ENCODE peak calls at places on chromosomes 4 and X, in nine cellular contexts. One of them, this sample, is unnamed.

GRCh38 chrX:133218329-133218728 is at the start of gene TFDP3:
- DNase-seq in right atrium auricular region: no peak
- DNase-seq in psoas muscle: no peak
- DNase-seq in astrocyte: no peak
- DNase-seq in left ventricle myocardium inferior: no peak
- DNase-seq in SK-N-SH: no peak
- DNase-seq in HL-60: no peak
- DNase-seq in ovary: no peak
- DNase-seq in pancreas: no peak
- DNase-seq in this sample: no peak

GRCh38 chr4:153222790-153223417 is 18.7 kb downstream of the TRIM2 start:
- DNase-seq in ovary: peak
- DNase-seq in right atrium auricular region: no peak
- DNase-seq in HL-60: peak
- DNase-seq in pancreas: peak
- DNase-seq in SK-N-SH: peak
- DNase-seq in psoas muscle: peak
- DNase-seq in left ventricle myocardium inferior: peak
- DNase-seq in astrocyte: no peak
- DNase-seq in this sample: peak

GRCh38 chr4:145816091-145816490 is 122.5 kb downstream of the ZNF827 start:
- DNase-seq in HL-60: no peak
- DNase-seq in astrocyte: no peak
- DNase-seq in ovary: no peak
- DNase-seq in psoas muscle: no peak
- DNase-seq in SK-N-SH: no peak
- DNase-seq in right atrium auricular region: no peak
- DNase-seq in left ventricle myocardium inferior: no peak
- DNase-seq in pancreas: no peak
- DNase-seq in this sample: no peak

GRCh38 chr4:143188325-143189088 is 3.8 kb downstream of the USP38 start:
- DNase-seq in psoas muscle: no peak
- DNase-seq in astrocyte: no peak
- DNase-seq in pancreas: no peak
- DNase-seq in ovary: no peak
- DNase-seq in right atrium auricular region: no peak
- DNase-seq in HL-60: no peak
- DNase-seq in left ventricle myocardium inferior: no peak
- DNase-seq in SK-N-SH: no peak
- DNase-seq in this sample: peak

GRCh38 chr4:155415662-155416061 is 38.9 kb upstream of the MAP9 start:
- DNase-seq in SK-N-SH: no peak
- DNase-seq in ovary: no peak
- DNase-seq in psoas muscle: no peak
- DNase-seq in left ventricle myocardium inferior: no peak
- DNase-seq in astrocyte: no peak
- DNase-seq in HL-60: no peak
- DNase-seq in right atrium auricular region: no peak
- DNase-seq in pancreas: no peak
- DNase-seq in this sample: no peak

GRCh38 chrX:135977611-135978010 is 3.8 kb upstream of the MMGT1 start:
- DNase-seq in ovary: no peak
- DNase-seq in astrocyte: peak
- DNase-seq in psoas muscle: no peak
- DNase-seq in HL-60: no peak
- DNase-seq in left ventricle myocardium inferior: no peak
- DNase-seq in right atrium auricular region: no peak
- DNase-seq in pancreas: no peak
- DNase-seq in SK-N-SH: no peak
- DNase-seq in this sample: no peak

GRCh38 chr4:6509587-6509986 is 37.2 kb upstream of the PPP2R2C start:
- DNase-seq in right atrium auricular region: peak
- DNase-seq in HL-60: no peak
- DNase-seq in SK-N-SH: no peak
- DNase-seq in pancreas: no peak
- DNase-seq in astrocyte: no peak
- DNase-seq in ovary: no peak
- DNase-seq in left ventricle myocardium inferior: no peak
- DNase-seq in psoas muscle: no peak
- DNase-seq in this sample: peak

GRCh38 chr4:78553526-78554060 is 2.0 kb downstream of the ANXA3 start:
- DNase-seq in right atrium auricular region: no peak
- DNase-seq in HL-60: no peak
- DNase-seq in ovary: no peak
- DNase-seq in pancreas: no peak
- DNase-seq in SK-N-SH: no peak
- DNase-seq in psoas muscle: no peak
- DNase-seq in left ventricle myocardium inferior: no peak
- DNase-seq in astrocyte: peak
- DNase-seq in this sample: no peak

GRCh38 chrX:147570483-147570882 is 341.2 kb upstream of the FMR1 start:
- DNase-seq in psoas muscle: no peak
- DNase-seq in right atrium auricular region: no peak
- DNase-seq in SK-N-SH: no peak
- DNase-seq in pancreas: no peak
- DNase-seq in ovary: no peak
- DNase-seq in HL-60: no peak
- DNase-seq in left ventricle myocardium inferior: no peak
- DNase-seq in astrocyte: no peak
- DNase-seq in this sample: no peak

GRCh38 chr4:108130955-108131354 is 37.8 kb downstream of the LEF1 start:
- DNase-seq in right atrium auricular region: no peak
- DNase-seq in ovary: no peak
- DNase-seq in psoas muscle: no peak
- DNase-seq in HL-60: no peak
- DNase-seq in left ventricle myocardium inferior: no peak
- DNase-seq in SK-N-SH: no peak
- DNase-seq in pancreas: no peak
- DNase-seq in astrocyte: no peak
- DNase-seq in this sample: no peak

GRCh38 chrX:134457708-134458107 is 2.3 kb upstream of the HPRT1 start:
- DNase-seq in HL-60: no peak
- DNase-seq in left ventricle myocardium inferior: no peak
- DNase-seq in astrocyte: no peak
- DNase-seq in SK-N-SH: no peak
- DNase-seq in right atrium auricular region: no peak
- DNase-seq in ovary: no peak
- DNase-seq in psoas muscle: no peak
- DNase-seq in pancreas: no peak
- DNase-seq in this sample: no peak

GRCh38 chr4:10584042-10584441 is 100.5 kb downstream of the CLNK start:
- DNase-seq in psoas muscle: no peak
- DNase-seq in left ventricle myocardium inferior: no peak
- DNase-seq in SK-N-SH: no peak
- DNase-seq in HL-60: no peak
- DNase-seq in astrocyte: peak
- DNase-seq in ovary: no peak
- DNase-seq in right atrium auricular region: no peak
- DNase-seq in pancreas: no peak
- DNase-seq in this sample: peak

GRCh38 chr4:20432098-20432497 is 180.4 kb downstream of the SLIT2 start:
- DNase-seq in pancreas: no peak
- DNase-seq in right atrium auricular region: no peak
- DNase-seq in psoas muscle: no peak
- DNase-seq in ovary: no peak
- DNase-seq in left ventricle myocardium inferior: no peak
- DNase-seq in SK-N-SH: no peak
- DNase-seq in HL-60: no peak
- DNase-seq in astrocyte: peak
- DNase-seq in this sample: no peak

GRCh38 chrX:18574591-18574990 is 97.3 kb downstream of the RS1 start:
- DNase-seq in pancreas: no peak
- DNase-seq in HL-60: no peak
- DNase-seq in psoas muscle: peak
- DNase-seq in astrocyte: peak
- DNase-seq in ovary: peak
- DNase-seq in right atrium auricular region: no peak
- DNase-seq in left ventricle myocardium inferior: peak
- DNase-seq in SK-N-SH: no peak
- DNase-seq in this sample: peak

DNA sequence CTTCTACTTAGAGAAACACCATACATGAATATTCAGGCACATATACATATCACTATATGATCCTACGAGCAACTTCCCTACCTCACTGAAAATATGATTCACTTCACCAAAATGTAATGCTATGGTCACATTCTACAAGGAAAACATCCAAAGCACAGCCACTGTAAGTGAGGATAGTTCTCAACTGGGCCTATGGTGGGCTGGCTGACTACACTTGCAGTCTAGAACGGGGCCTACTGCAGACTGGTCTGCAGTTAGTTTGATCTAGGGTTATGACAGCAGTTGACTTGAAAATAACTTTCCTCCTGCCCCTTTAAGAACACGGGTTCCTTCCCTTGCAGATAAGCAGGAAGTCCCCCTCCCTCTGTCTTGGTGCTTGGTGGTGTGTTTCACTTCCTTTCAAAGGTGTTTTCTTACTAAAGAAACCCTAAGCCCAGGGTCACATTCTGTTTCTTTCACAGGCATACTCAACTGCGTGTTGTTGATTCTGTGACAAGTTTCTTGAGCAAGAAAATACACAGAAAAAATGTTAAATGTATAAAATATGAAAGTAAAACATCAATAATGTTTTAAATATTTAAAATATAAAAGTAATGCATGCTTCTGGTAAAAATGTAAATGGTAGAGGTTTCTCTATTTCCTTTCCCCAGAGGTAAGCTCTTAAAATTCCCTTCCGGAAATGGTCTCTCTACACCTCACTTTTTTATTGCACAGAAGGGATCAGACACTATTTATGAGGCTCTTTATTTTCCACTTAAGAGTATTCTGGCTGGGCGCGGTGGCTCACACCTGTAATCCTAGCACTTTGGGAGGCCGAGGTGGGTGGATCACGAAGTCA is 18.0 kb upstream of the TMSB4X start:
- DNase-seq in HL-60: peak
- DNase-seq in left ventricle myocardium inferior: no peak
- DNase-seq in ovary: no peak
- DNase-seq in pancreas: no peak
- DNase-seq in SK-N-SH: peak
- DNase-seq in psoas muscle: no peak
- DNase-seq in right atrium auricular region: no peak
- DNase-seq in astrocyte: peak
- DNase-seq in this sample: peak
- H3K27ac ChIP-seq in HL-60: peak
- H3K27ac ChIP-seq in left ventricle myocardium inferior: peak
- H3K27ac ChIP-seq in ovary: no peak
- H3K27ac ChIP-seq in pancreas: no peak
- H3K27ac ChIP-seq in SK-N-SH: peak
- H3K27ac ChIP-seq in psoas muscle: peak
- H3K27ac ChIP-seq in right atrium auricular region: peak
- H3K27ac ChIP-seq in astrocyte: peak
- H3K27ac ChIP-seq in this sample: peak

DNA sequence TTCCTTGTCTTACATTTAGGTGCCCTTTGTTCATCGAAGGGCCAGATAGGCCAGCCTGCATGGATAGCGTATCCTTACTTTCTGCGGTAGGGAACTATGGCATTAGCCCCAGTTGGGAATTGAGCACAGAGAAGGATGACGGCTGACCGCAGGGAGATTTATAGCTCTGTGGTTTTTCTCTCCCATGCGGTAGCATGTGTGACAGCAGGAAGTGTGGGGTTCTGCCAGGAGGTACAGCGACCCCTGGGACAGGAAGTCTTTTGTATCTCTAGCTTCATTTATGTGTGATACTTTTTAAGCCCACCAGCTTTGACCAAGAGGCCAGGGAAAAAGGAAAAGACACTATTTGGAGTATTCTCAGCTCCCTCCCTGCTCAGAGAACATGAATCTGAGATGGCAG is 33.1 kb downstream of the GAB3 start:
- DNase-seq in right atrium auricular region: no peak
- DNase-seq in SK-N-SH: peak
- DNase-seq in HL-60: peak
- DNase-seq in astrocyte: peak
- DNase-seq in ovary: no peak
- DNase-seq in pancreas: no peak
- DNase-seq in psoas muscle: no peak
- DNase-seq in left ventricle myocardium inferior: no peak
- DNase-seq in this sample: no peak
- TF ChIP-seq CTCF in right atrium auricular region: no peak
- TF ChIP-seq CTCF in SK-N-SH: peak
- TF ChIP-seq CTCF in HL-60: no peak
- TF ChIP-seq CTCF in astrocyte: no peak
- TF ChIP-seq CTCF in ovary: no peak
- TF ChIP-seq CTCF in pancreas: no peak
- TF ChIP-seq CTCF in psoas muscle: no peak
- TF ChIP-seq CTCF in left ventricle myocardium inferior: no peak
- TF ChIP-seq CTCF in this sample: no peak

DNA sequence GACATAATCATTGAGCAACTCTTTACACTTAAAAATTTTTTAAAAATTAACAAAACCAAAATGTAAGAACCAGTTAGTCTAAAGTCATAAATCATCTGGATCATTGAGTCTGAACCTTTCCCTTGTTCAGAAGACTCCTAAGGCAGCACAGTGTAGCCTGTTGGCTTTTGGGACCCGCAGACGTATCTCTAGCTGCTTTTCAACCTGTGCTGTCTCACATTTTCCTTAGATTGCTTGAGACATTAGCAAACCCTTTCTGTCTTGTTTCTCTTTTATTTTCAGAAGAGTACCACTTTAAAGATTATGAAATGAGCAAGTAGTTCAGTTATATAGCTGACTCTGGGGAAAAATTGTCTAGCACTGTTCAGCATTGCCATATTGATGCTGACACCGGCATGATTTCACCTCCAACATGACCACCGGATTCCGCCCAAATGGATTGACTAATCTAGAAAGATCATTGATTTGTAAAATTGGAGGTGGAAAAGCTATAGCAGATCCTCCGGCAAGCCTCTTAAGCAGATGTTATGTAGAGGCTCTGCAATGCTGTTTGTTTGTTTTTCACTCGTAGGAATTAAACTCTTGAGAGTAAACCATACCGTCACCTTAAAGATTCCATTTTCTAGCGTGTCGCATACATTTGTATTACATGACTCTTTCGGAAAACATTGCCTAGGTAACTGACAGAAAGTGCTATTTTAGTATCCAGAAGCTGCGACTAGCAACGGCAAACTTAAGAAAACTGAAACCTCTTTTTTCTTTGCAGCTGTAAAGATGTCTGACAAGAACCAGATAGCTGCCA is 9.0 kb downstream of the TCEANC start:
- DNase-seq in right atrium auricular region: no peak
- DNase-seq in psoas muscle: no peak
- DNase-seq in ovary: no peak
- DNase-seq in HL-60: no peak
- DNase-seq in pancreas: no peak
- DNase-seq in left ventricle myocardium inferior: no peak
- DNase-seq in astrocyte: no peak
- DNase-seq in SK-N-SH: no peak
- DNase-seq in this sample: no peak
- H3K27ac ChIP-seq in right atrium auricular region: no peak
- H3K27ac ChIP-seq in psoas muscle: no peak
- H3K27ac ChIP-seq in ovary: peak
- H3K27ac ChIP-seq in HL-60: no peak
- H3K27ac ChIP-seq in pancreas: no peak
- H3K27ac ChIP-seq in left ventricle myocardium inferior: peak
- H3K27ac ChIP-seq in astrocyte: no peak
- H3K27ac ChIP-seq in SK-N-SH: no peak
- H3K27ac ChIP-seq in this sample: no peak

DNA sequence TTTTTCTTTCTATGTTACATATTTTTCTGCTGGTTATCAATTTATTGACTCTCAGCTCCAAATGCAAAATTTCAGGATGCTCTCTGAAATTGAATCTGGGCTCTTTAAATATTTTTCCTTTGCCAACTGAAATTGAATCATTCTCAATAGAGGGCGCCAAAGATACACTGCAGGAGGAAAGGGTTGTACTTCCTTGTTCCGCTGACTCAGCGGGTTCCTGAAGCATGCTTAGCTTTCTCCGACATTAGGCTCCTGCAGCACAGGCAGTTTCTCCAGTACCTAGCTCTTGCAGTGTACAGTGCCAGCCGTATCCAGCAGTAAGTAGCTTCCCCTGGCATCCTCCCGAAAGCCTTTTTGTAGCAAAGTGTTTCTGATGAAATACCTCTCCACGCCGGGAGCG is 28.8 kb upstream of the CFAP47 start:
- DNase-seq in psoas muscle: no peak
- DNase-seq in astrocyte: no peak
- DNase-seq in left ventricle myocardium inferior: no peak
- DNase-seq in pancreas: peak
- DNase-seq in right atrium auricular region: no peak
- DNase-seq in ovary: no peak
- DNase-seq in HL-60: peak
- DNase-seq in SK-N-SH: peak
- DNase-seq in this sample: peak
- TF ChIP-seq CTCF in psoas muscle: peak
- TF ChIP-seq CTCF in astrocyte: peak
- TF ChIP-seq CTCF in left ventricle myocardium inferior: peak
- TF ChIP-seq CTCF in pancreas: peak
- TF ChIP-seq CTCF in right atrium auricular region: no peak
- TF ChIP-seq CTCF in ovary: no peak
- TF ChIP-seq CTCF in HL-60: peak
- TF ChIP-seq CTCF in SK-N-SH: peak
- TF ChIP-seq CTCF in this sample: peak

This sample was measured in RWPE1.